ENCODE peak calls at places on chromosomes 1 and 21, in seven cellular contexts. O, Y, W, M, P, S and F are unnamed samples.

GRCh38 chr1:198636391-198636790 is 2.4 kb upstream of the PTPRC start:
- DNase-seq in O (no peak), Y (no peak), W (no peak), M (no peak), P (no peak), S (no peak), F (no peak)

GRCh38 chr1:203584040-203584439 is 42.6 kb upstream of the ATP2B4 start:
- DNase-seq in O (no peak), Y (no peak), W (no peak), M (no peak), P (peak; percentile 39), S (peak; percentile 72), F (no peak)

GRCh38 chr1:56555448-56555847 is 23.9 kb downstream of the PLPP3 start:
- DNase-seq in O (no peak), Y (no peak), W (no peak), M (no peak), P (no peak), S (no peak), F (no peak)

GRCh38 chr1:201582977-201583376 is 44.0 kb downstream of the NAV1 start:
- DNase-seq in O (no peak), Y (no peak), W (no peak), M (peak; percentile 49), P (no peak), S (no peak), F (no peak)

GRCh38 chr1:14440731-14441130 is 157.8 kb upstream of the KAZN start:
- DNase-seq in O (no peak), Y (no peak), W (no peak), M (no peak), P (no peak), S (no peak), F (no peak)

GRCh38 chr21:38797470-38797869 is 8.3 kb upstream of the ETS2 start:
- DNase-seq in O (no peak), Y (no peak), W (no peak), M (peak; percentile 60), P (no peak), S (no peak), F (no peak)

GRCh38 chr1:51752073-51752948 is 126.2 kb downstream of the NRDC start:
- DNase-seq in O (no peak), Y (no peak), W (peak; percentile 52), M (no peak), P (no peak), S (no peak), F (no peak)

GRCh38 chr1:234780531-234781162 is 170.7 kb upstream of the IRF2BP2 start:
- DNase-seq in O (no peak), Y (no peak), W (peak; percentile 43), M (peak; percentile 69), P (no peak), S (no peak), F (no peak)

GRCh38 chr21:21860888-21861287 is 862.7 kb downstream of the NCAM2 start:
- DNase-seq in O (no peak), Y (no peak), W (no peak), M (no peak), P (peak; percentile 41), S (peak; percentile 4), F (no peak)

GRCh38 chr21:41947596-41948403 is 6.0 kb downstream of the C2CD2 start:
- DNase-seq in O (no peak), Y (peak; percentile 75), W (no peak), M (peak; percentile 89), P (peak; percentile 50), S (peak; percentile 64), F (no peak)

DNA sequence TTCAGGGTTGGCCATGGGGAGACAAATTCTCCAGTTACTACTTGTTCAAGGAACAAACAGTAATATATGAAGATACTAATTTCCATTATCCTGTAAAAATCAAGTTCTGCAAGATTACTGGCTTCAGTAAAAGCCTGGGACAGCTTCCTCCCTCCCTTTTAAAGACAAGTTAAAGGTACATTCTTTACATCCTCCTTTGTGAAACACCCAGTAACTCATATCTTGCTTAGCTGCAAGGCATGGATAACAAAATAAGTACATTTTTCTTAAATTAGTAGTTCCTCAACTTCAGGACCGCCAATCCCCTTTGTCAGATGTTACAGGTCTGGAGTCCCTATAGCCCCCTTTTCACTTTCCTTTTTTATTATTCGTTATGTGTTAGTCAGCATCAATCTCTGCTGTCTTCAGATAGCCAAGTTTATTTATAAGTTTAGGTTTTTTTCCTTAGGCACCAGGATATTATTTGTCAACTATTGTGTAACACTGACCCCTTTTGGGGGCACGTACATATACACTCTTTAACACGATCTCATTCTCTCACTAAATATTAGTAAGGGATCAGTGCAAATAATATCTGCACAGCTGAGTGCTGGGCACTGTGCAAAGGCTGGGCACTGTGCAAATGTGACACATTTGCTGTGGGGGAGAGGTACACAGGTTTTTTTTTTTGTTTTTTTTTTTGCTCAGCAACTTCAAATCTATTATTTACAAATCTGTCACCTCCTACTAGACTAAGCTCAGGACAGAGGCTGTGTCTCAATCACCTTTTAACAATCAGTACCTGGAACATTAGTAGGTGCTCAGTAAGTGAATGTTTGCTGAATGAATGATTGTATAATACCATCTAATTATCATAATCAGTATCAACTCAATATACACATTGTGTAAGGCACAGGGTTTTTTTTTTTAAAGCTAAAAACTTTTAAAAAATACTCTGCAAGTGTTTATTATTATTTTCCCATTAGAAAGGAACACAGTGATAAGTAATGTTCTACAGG is 9.6 kb downstream of the ERRFI1 start:
- DNase-seq in O (no peak), Y (no peak), W (no peak), M (no peak), P (no peak), S (no peak), F (no peak)
- TF ChIP-seq CTCF in O (no peak), Y (no peak), W (peak; percentile 42), M (no peak), P (no peak), S (no peak), F (no peak)

DNA sequence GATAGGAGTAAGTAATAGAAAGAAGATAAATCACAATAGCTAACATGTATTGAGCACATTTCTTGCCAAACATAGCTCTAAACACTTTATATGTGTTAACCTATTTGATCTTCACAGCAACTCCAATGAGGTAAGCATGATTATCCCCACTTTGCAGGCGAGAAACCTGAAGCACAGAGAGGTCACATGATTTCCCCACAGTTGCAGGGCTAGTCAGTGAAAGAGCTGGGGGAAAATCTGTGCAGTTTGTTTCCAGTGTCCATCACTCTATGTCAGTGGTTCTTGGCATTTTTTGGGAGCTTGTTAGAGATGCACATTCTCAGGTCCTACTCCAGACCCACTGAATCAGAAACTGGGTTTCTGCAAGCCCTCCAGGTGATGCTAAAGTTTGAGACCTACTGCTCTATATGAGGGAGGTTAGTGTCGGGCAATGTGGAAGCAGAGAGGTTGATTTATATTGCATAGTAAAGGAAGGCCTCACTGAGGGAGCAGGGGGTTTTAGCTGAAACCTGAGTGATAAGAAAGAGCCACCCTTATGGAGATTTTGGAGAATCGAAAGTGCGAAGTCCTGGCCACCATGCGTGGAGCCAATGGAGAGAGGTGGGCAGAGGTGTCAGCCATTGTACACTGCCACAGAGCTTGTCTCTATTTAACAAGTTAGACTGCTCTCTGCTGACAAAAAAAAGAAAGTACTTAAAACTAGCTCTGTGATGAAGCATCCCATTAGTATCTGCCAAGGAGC is 20.9 kb downstream of the MCOLN3 start:
- DNase-seq in O (no peak), Y (no peak), W (peak; percentile 30), M (no peak), P (peak; percentile 50), S (peak; percentile 43), F (no peak)
- TF ChIP-seq CTCF in O (no peak), Y (no peak), W (no peak), M (no peak), P (peak; percentile 25), S (peak; percentile 41), F (no peak)

GRCh38 chr1:33842348-33842747 is 21.5 kb upstream of the HMGB4 start:
- DNase-seq in O (no peak), Y (no peak), W (no peak), M (peak; percentile 52), P (no peak), S (no peak), F (no peak)
- TF ChIP-seq CTCF in O (no peak), Y (no peak), W (no peak), M (no peak), P (no peak), S (peak; percentile 4), F (no peak)

GRCh38 chr1:226886142-226886901 is 15.9 kb downstream of the PSEN2 start:
- DNase-seq in O (no peak), Y (no peak), W (no peak), M (no peak), P (no peak), S (no peak), F (no peak)
- TF ChIP-seq CTCF in O (no peak), Y (no peak), W (no peak), M (no peak), P (no peak), S (no peak), F (no peak)

GRCh38 chr1:228101994-228102790 is 933 bp downstream of the C1orf35 start:
- DNase-seq in O (peak; percentile 56), Y (peak; percentile 63), W (peak; percentile 66), M (peak; percentile 68), P (peak; percentile 26), S (no peak), F (peak; percentile 80)
- TF ChIP-seq CTCF in O (no peak), Y (no peak), W (no peak), M (no peak), P (peak; percentile 6), S (peak; percentile 7), F (peak; percentile 9)

GRCh38 chr1:9198538-9199361 is 35.8 kb upstream of the H6PD start:
- DNase-seq in O (no peak), Y (no peak), W (peak; percentile 87), M (no peak), P (no peak), S (peak; percentile 26), F (peak; percentile 84)
- TF ChIP-seq CTCF in O (no peak), Y (no peak), W (no peak), M (peak; percentile 5), P (peak; percentile 8), S (peak; percentile 14), F (no peak)

GRCh38 chr1:188782220-188782841 is 1695.3 kb downstream of the BRINP3 start:
- DNase-seq in O (no peak), Y (no peak), W (peak; percentile 87), M (no peak), P (peak; percentile 45), S (no peak), F (peak; percentile 19)
- TF ChIP-seq CTCF in O (no peak), Y (no peak), W (peak; percentile 76), M (no peak), P (peak; percentile 58), S (peak; percentile 1), F (peak; percentile 84)